ENCODE peak calls at places on chromosomes 3 and 15, in eight cellular contexts. S is BE2C, E is left lung, K is fibroblast of pulmonary artery, Z is AG04450, A is choroid plexus epithelial cell, R is stomach, V is testis. M is an unnamed sample.

GRCh38 chr15:92617197-92618037 is 38.2 kb downstream of the FAM174B start:
- DNase-seq in S (peak; percentile 86), E (peak; percentile 82), K (peak; percentile 87), Z (peak; percentile 58), A (peak; percentile 94), R (peak; percentile 92), V (peak; percentile 79), M (peak; percentile 66)

GRCh38 chr3:164375995-164376394 is 702.3 kb downstream of the SI start:
- DNase-seq in S (no peak), E (no peak), K (no peak), Z (no peak), A (no peak), R (no peak), V (no peak), M (no peak)

GRCh38 chr3:103968751-103969150 is 1398.0 kb upstream of the ALCAM start:
- DNase-seq in S (no peak), E (no peak), K (no peak), Z (no peak), A (no peak), R (no peak), V (no peak), M (no peak)

GRCh38 chr3:64873400-64873799 is 185.6 kb upstream of the ADAMTS9 start:
- DNase-seq in S (peak; percentile 20), E (no peak), K (no peak), Z (no peak), A (peak; percentile 22), R (no peak), V (no peak), M (no peak)

GRCh38 chr3:167940241-167940640 is 155.5 kb downstream of the GOLIM4 start:
- DNase-seq in S (no peak), E (no peak), K (no peak), Z (no peak), A (peak; percentile 10), R (no peak), V (no peak), M (no peak)

GRCh38 chr3:156638271-156638670 is 36.1 kb upstream of the TIPARP start:
- DNase-seq in S (no peak), E (no peak), K (no peak), Z (no peak), A (no peak), R (no peak), V (no peak), M (no peak)

GRCh38 chr15:59330649-59331048 is 42.0 kb downstream of the MYO1E start:
- DNase-seq in S (no peak), E (no peak), K (no peak), Z (no peak), A (no peak), R (no peak), V (no peak), M (no peak)

GRCh38 chr3:46465196-46465520 is 453 bp upstream of the LTF start:
- DNase-seq in S (no peak), E (no peak), K (no peak), Z (no peak), A (no peak), R (no peak), V (no peak), M (no peak)

GRCh38 chr15:83288381-83288801 is 3.9 kb upstream of the BNC1 start:
- DNase-seq in S (no peak), E (no peak), K (no peak), Z (no peak), A (no peak), R (no peak), V (no peak), M (no peak)

GRCh38 chr15:84570164-84570692 is 30.6 kb upstream of the ZSCAN2 start:
- DNase-seq in S (peak; percentile 44), E (peak; percentile 81), K (peak; percentile 27), Z (no peak), A (peak; percentile 26), R (peak; percentile 61), V (peak; percentile 52), M (no peak)

GRCh38 chr3:148585671-148586379 is 111.9 kb upstream of the AGTR1 start:
- DNase-seq in S (no peak), E (no peak), K (no peak), Z (no peak), A (no peak), R (no peak), V (no peak), M (no peak)

GRCh38 chr3:62604746-62605351 is 231.5 kb upstream of the FEZF2 start:
- DNase-seq in S (no peak), E (no peak), K (no peak), Z (no peak), A (no peak), R (no peak), V (no peak), M (no peak)

GRCh38 chr15:80309769-80310384 is 57.9 kb upstream of the CTXND1 start:
- DNase-seq in S (peak; percentile 37), E (no peak), K (peak; percentile 48), Z (no peak), A (peak; percentile 58), R (no peak), V (peak; percentile 48), M (no peak)

GRCh38 chr3:141181191-141181590 is 50.4 kb upstream of the PXYLP1 start:
- DNase-seq in S (no peak), E (no peak), K (no peak), Z (no peak), A (no peak), R (no peak), V (no peak), M (no peak)

GRCh38 chr3:88137836-88138235 is 11.9 kb upstream of the C3orf38 start:
- DNase-seq in S (no peak), E (no peak), K (peak; percentile 35), Z (no peak), A (peak; percentile 60), R (no peak), V (no peak), M (no peak)

GRCh38 chr3:28139967-28140634 is 101.3 kb upstream of the CMC1 start:
- DNase-seq in S (no peak), E (no peak), K (peak; percentile 76), Z (no peak), A (peak; percentile 54), R (no peak), V (no peak), M (no peak)

GRCh38 chr15:43100971-43101370 is 4.9 kb downstream of the UBR1 start:
- DNase-seq in S (no peak), E (no peak), K (no peak), Z (no peak), A (no peak), R (no peak), V (no peak), M (no peak)

GRCh38 chr3:148528024-148528423 is 169.7 kb upstream of the AGTR1 start:
- DNase-seq in S (no peak), E (no peak), K (peak; percentile 48), Z (no peak), A (peak; percentile 58), R (no peak), V (no peak), M (no peak)

GRCh38 chr3:191376742-191377141 is 46.4 kb upstream of the UTS2B start:
- DNase-seq in S (no peak), E (no peak), K (peak; percentile 84), Z (no peak), A (peak; percentile 83), R (no peak), V (no peak), M (peak; percentile 62)

GRCh38 chr15:63381301-63382192 is at the start of gene CA12:
- DNase-seq in S (peak; percentile 39), E (no peak), K (peak; percentile 62), Z (no peak), A (peak; percentile 53), R (peak; percentile 45), V (peak; percentile 33), M (no peak)

GRCh38 chr3:22542311-22542710 is 660.8 kb upstream of the UBE2E2 start:
- DNase-seq in S (no peak), E (no peak), K (peak; percentile 2), Z (no peak), A (peak; percentile 70), R (no peak), V (no peak), M (no peak)

GRCh38 chr3:67739851-67740250 is 85.4 kb upstream of the SUCLG2 start:
- DNase-seq in S (no peak), E (no peak), K (no peak), Z (no peak), A (no peak), R (no peak), V (no peak), M (no peak)

GRCh38 chr3:99167016-99167415 is 265.5 kb upstream of the DCBLD2 start:
- DNase-seq in S (no peak), E (no peak), K (no peak), Z (no peak), A (no peak), R (no peak), V (no peak), M (no peak)

GRCh38 chr3:125202197-125202596 is 10.4 kb downstream of the SLC12A8 start:
- DNase-seq in S (no peak), E (no peak), K (peak; percentile 42), Z (no peak), A (peak; percentile 56), R (no peak), V (no peak), M (no peak)
- TF ChIP-seq CTCF in S (peak; percentile 42), E (peak; percentile 14), K (peak; percentile 29), Z (peak; percentile 34), A (peak; percentile 55), R (no peak), V (no peak), M (peak; percentile 17)

DNA sequence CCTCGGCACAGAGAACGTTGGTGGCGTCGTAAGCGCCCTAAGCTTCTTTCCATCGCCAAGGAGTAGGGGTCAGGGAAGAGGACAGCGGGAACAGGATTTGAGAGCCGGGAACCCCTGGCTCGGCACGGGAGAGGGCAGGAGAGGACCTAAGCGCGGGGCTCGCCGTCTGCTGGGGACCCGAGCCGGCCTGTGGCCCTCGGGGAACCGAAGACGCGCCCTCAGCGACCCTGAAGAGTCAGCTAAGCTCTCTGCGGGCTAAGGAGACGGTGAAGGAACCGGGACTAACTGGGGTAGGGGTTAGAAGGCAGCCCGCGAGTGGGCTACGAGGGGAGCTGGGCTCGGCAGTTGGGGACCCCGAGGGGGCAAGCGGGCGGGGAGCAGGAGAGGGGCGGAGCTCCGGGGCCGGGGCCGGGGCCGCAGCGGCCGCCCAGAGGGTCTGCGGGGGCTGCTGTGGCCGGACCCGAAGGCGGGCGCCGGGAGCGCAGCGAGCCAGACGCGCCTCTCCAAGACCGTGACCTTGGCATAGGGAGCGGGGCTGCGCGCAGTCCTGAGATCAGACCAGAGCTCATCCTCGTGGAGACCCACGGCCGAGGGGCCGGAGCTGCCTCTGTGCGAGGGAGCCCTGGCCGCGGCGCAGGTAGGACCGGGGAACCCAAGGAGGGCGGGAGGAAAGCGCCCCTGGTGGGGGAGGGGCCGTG is 574 bp downstream of the CASR start:
- DNase-seq in S (no peak), E (no peak), K (no peak), Z (no peak), A (no peak), R (no peak), V (peak; percentile 17), M (no peak)
- H3K4me3 ChIP-seq in S (no peak overlapping the region), E (no peak overlapping the region), K (no peak overlapping the region), Z (no peak overlapping the region), A (no peak overlapping the region), R (no peak overlapping the region), V (peak overlapping the region; percentile 39), M (peak overlapping the region; percentile 7)

GRCh38 chr3:23646201-23646955 is 159.4 kb upstream of the UBE2E1 start:
- DNase-seq in S (no peak), E (no peak), K (no peak), Z (no peak), A (no peak), R (no peak), V (no peak), M (no peak)
- TF ChIP-seq CTCF in S (no peak), E (no peak), K (no peak), Z (no peak), A (no peak), R (no peak), V (no peak), M (no peak)

GRCh38 chr3:195156286-195156890 is 114.6 kb downstream of the XXYLT1 start:
- DNase-seq in S (no peak), E (no peak), K (no peak), Z (no peak), A (no peak), R (no peak), V (no peak), M (no peak)
- H3K4me3 ChIP-seq in S (no peak overlapping the region), E (no peak overlapping the region), K (no peak overlapping the region), Z (no peak overlapping the region), A (no peak overlapping the region), R (no peak overlapping the region), V (no peak overlapping the region), M (no peak overlapping the region)